ENCODE peak calls at places on chromosomes 3 and 15, in seven cellular contexts. One of them, this sample, is unnamed.

GRCh38 chr3:56323986-56324420 is 144.3 kb downstream of the ERC2 start:
- DNase-seq in vagina: no peak
- DNase-seq in stomach: no peak
- DNase-seq in breast epithelium: no peak
- DNase-seq in right lobe of liver: no peak
- DNase-seq in body of pancreas: peak
- DNase-seq in HCT116: no peak
- DNase-seq in this sample: peak

GRCh38 chr3:166510382-166510781 is 673.2 kb upstream of the BCHE start:
- DNase-seq in stomach: no peak
- DNase-seq in right lobe of liver: no peak
- DNase-seq in breast epithelium: no peak
- DNase-seq in HCT116: no peak
- DNase-seq in body of pancreas: no peak
- DNase-seq in vagina: no peak
- DNase-seq in this sample: no peak

GRCh38 chr15:66931768-66932633 is 133.4 kb upstream of the SMAD3 start:
- DNase-seq in body of pancreas: peak
- DNase-seq in breast epithelium: no peak
- DNase-seq in vagina: no peak
- DNase-seq in right lobe of liver: peak
- DNase-seq in stomach: peak
- DNase-seq in HCT116: peak
- DNase-seq in this sample: peak

GRCh38 chr15:78889000-78889399 is 16.3 kb downstream of the MORF4L1 start:
- DNase-seq in body of pancreas: no peak
- DNase-seq in right lobe of liver: no peak
- DNase-seq in HCT116: no peak
- DNase-seq in breast epithelium: no peak
- DNase-seq in stomach: no peak
- DNase-seq in vagina: no peak
- DNase-seq in this sample: no peak

GRCh38 chr3:105277656-105278055 is 89.1 kb upstream of the ALCAM start:
- DNase-seq in vagina: no peak
- DNase-seq in stomach: no peak
- DNase-seq in right lobe of liver: no peak
- DNase-seq in breast epithelium: no peak
- DNase-seq in body of pancreas: no peak
- DNase-seq in HCT116: no peak
- DNase-seq in this sample: no peak

GRCh38 chr3:116441652-116442051 is 3.6 kb downstream of the LSAMP start:
- DNase-seq in body of pancreas: no peak
- DNase-seq in vagina: no peak
- DNase-seq in breast epithelium: no peak
- DNase-seq in right lobe of liver: no peak
- DNase-seq in stomach: no peak
- DNase-seq in HCT116: no peak
- DNase-seq in this sample: no peak

GRCh38 chr3:126896941-126897340 is 86.0 kb upstream of the PLXNA1 start:
- DNase-seq in stomach: no peak
- DNase-seq in HCT116: no peak
- DNase-seq in breast epithelium: no peak
- DNase-seq in body of pancreas: no peak
- DNase-seq in vagina: no peak
- DNase-seq in right lobe of liver: peak
- DNase-seq in this sample: no peak

GRCh38 chr3:128282392-128283196 is 129.3 kb downstream of the EEFSEC start:
- DNase-seq in breast epithelium: no peak
- DNase-seq in right lobe of liver: peak
- DNase-seq in HCT116: no peak
- DNase-seq in body of pancreas: peak
- DNase-seq in vagina: peak
- DNase-seq in stomach: no peak
- DNase-seq in this sample: no peak

GRCh38 chr3:4738737-4739274 is 240.4 kb upstream of the BHLHE40 start:
- DNase-seq in breast epithelium: no peak
- DNase-seq in HCT116: no peak
- DNase-seq in right lobe of liver: peak
- DNase-seq in body of pancreas: no peak
- DNase-seq in vagina: no peak
- DNase-seq in stomach: no peak
- DNase-seq in this sample: no peak

GRCh38 chr3:187014417-187014864 is 84.1 kb downstream of the ST6GAL1 start:
- DNase-seq in breast epithelium: no peak
- DNase-seq in vagina: no peak
- DNase-seq in HCT116: no peak
- DNase-seq in stomach: no peak
- DNase-seq in right lobe of liver: no peak
- DNase-seq in body of pancreas: no peak
- DNase-seq in this sample: no peak

GRCh38 chr15:72248514-72248913 is 17.5 kb upstream of the PKM start:
- DNase-seq in body of pancreas: no peak
- DNase-seq in right lobe of liver: no peak
- DNase-seq in stomach: no peak
- DNase-seq in vagina: no peak
- DNase-seq in breast epithelium: no peak
- DNase-seq in HCT116: no peak
- DNase-seq in this sample: no peak

DNA sequence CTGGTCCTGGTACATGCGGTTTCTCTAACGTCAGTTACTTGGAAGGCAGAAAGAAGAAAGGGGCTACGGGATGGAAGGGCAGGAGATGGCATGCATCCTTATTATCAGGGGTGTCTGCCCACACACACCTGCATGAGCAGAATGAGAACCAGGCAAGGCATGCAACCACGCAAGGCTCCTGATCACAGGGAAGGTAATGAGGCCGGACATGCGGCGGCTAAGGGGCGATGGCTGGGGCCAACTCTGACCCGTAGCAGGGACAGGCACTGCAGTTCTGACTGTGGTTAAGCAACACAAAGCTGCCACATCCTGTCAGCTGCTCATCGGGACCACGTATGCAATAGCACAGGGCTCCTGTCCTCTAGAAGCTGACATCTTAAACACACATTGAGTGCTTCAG is 73.1 kb downstream of the OXNAD1 start:
- DNase-seq in HCT116: no peak
- DNase-seq in breast epithelium: no peak
- DNase-seq in stomach: peak
- DNase-seq in right lobe of liver: no peak
- DNase-seq in vagina: no peak
- DNase-seq in body of pancreas: peak
- DNase-seq in this sample: no peak
- TF ChIP-seq POLR2A in HCT116: no peak
- TF ChIP-seq POLR2A in breast epithelium: no peak
- TF ChIP-seq POLR2A in stomach: no peak
- TF ChIP-seq POLR2A in right lobe of liver: no peak
- TF ChIP-seq POLR2A in vagina: no peak
- TF ChIP-seq POLR2A in body of pancreas: no peak
- TF ChIP-seq POLR2A in this sample: no peak

GRCh38 chr3:180421221-180421620 is 180.7 kb upstream of the TTC14 start:
- DNase-seq in right lobe of liver: no peak
- DNase-seq in stomach: no peak
- DNase-seq in HCT116: no peak
- DNase-seq in vagina: no peak
- DNase-seq in breast epithelium: no peak
- DNase-seq in body of pancreas: no peak
- DNase-seq in this sample: no peak

GRCh38 chr3:180421711-180422110 is 180.3 kb upstream of the TTC14 start:
- DNase-seq in stomach: no peak
- DNase-seq in breast epithelium: no peak
- DNase-seq in HCT116: no peak
- DNase-seq in body of pancreas: no peak
- DNase-seq in right lobe of liver: no peak
- DNase-seq in vagina: no peak
- DNase-seq in this sample: no peak

GRCh38 chr3:180420804-180421203 is 181.2 kb upstream of the TTC14 start:
- DNase-seq in stomach: no peak
- DNase-seq in vagina: no peak
- DNase-seq in HCT116: no peak
- DNase-seq in body of pancreas: no peak
- DNase-seq in breast epithelium: no peak
- DNase-seq in right lobe of liver: no peak
- DNase-seq in this sample: no peak

GRCh38 chr3:180417241-180417640 is 184.7 kb upstream of the TTC14 start:
- DNase-seq in HCT116: no peak
- DNase-seq in stomach: no peak
- DNase-seq in breast epithelium: no peak
- DNase-seq in vagina: no peak
- DNase-seq in body of pancreas: no peak
- DNase-seq in right lobe of liver: no peak
- DNase-seq in this sample: no peak

GRCh38 chr3:180420016-180420415 is 181.9 kb upstream of the TTC14 start:
- DNase-seq in HCT116: no peak
- DNase-seq in breast epithelium: no peak
- DNase-seq in stomach: no peak
- DNase-seq in vagina: no peak
- DNase-seq in right lobe of liver: no peak
- DNase-seq in body of pancreas: no peak
- DNase-seq in this sample: no peak
- TF ChIP-seq POLR2A in HCT116: no peak
- TF ChIP-seq POLR2A in breast epithelium: no peak
- TF ChIP-seq POLR2A in stomach: no peak
- TF ChIP-seq POLR2A in vagina: no peak
- TF ChIP-seq POLR2A in right lobe of liver: no peak
- TF ChIP-seq POLR2A in body of pancreas: no peak
- TF ChIP-seq POLR2A in this sample: no peak

GRCh38 chr3:113211370-113212154 is at the start of gene BOC:
- DNase-seq in breast epithelium: no peak
- DNase-seq in right lobe of liver: no peak
- DNase-seq in vagina: no peak
- DNase-seq in stomach: no peak
- DNase-seq in body of pancreas: peak
- DNase-seq in HCT116: no peak
- DNase-seq in this sample: peak
- TF ChIP-seq POLR2A in breast epithelium: peak
- TF ChIP-seq POLR2A in right lobe of liver: no peak
- TF ChIP-seq POLR2A in vagina: no peak
- TF ChIP-seq POLR2A in stomach: no peak
- TF ChIP-seq POLR2A in body of pancreas: peak
- TF ChIP-seq POLR2A in HCT116: no peak
- TF ChIP-seq POLR2A in this sample: peak

GRCh38 chr3:172040078-172040975 is 949 bp downstream of the FNDC3B start:
- DNase-seq in right lobe of liver: peak
- DNase-seq in stomach: peak
- DNase-seq in breast epithelium: peak
- DNase-seq in body of pancreas: peak
- DNase-seq in vagina: no peak
- DNase-seq in HCT116: peak
- DNase-seq in this sample: peak
- TF ChIP-seq POLR2A in right lobe of liver: peak
- TF ChIP-seq POLR2A in stomach: no peak
- TF ChIP-seq POLR2A in breast epithelium: no peak
- TF ChIP-seq POLR2A in body of pancreas: peak
- TF ChIP-seq POLR2A in vagina: no peak
- TF ChIP-seq POLR2A in HCT116: no peak
- TF ChIP-seq POLR2A in this sample: peak

DNA sequence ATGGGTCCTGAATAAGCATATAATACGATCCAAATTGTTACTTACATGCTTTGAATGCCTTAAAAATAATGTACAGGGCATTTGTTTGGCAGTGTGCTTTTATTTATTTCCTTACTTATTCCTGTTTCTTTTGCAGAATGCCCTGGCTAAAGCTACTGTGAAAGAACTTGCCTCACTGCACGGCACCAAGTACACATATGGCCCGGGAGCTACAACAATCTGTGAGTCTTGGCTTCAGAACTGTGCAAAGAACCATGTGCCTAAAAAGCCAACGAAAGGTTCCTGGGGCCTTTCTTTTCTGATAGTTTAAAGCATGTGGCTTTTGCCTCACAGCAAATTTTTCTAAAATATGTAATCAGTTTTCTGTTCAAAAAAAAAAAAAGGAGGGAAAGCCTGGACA is 7.8 kb upstream of the CPA3 start:
- DNase-seq in body of pancreas: no peak
- DNase-seq in vagina: no peak
- DNase-seq in HCT116: no peak
- DNase-seq in breast epithelium: no peak
- DNase-seq in stomach: no peak
- DNase-seq in right lobe of liver: no peak
- DNase-seq in this sample: no peak
- TF ChIP-seq POLR2A in body of pancreas: no peak
- TF ChIP-seq POLR2A in vagina: no peak
- TF ChIP-seq POLR2A in HCT116: no peak
- TF ChIP-seq POLR2A in breast epithelium: no peak
- TF ChIP-seq POLR2A in stomach: no peak
- TF ChIP-seq POLR2A in right lobe of liver: no peak
- TF ChIP-seq POLR2A in this sample: no peak

This sample was measured in H54.